ENCODE peak calls at places on chromosomes 3 and 15, in six cellular contexts. P is trophoblast cell, F is H1, B is mesenchymal stem cell, H is neuronal stem cell, E is mesendoderm. W is an unnamed sample.

GRCh38 chr3:189149203-189149602 is 22.6 kb upstream of the TPRG1 start:
- DNase-seq in H (no peak), B (no peak), P (no peak), F (no peak), E (no peak), W (no peak)

GRCh38 chr3:112734718-112735350 is 93.9 kb upstream of the CCDC80 start:
- DNase-seq in B (peak), H (peak), E (peak), P (peak), F (peak), W (peak)

GRCh38 chr3:72306800-72307341 is 521.9 kb upstream of the PROK2 start:
- DNase-seq in E (peak), B (peak), P (no peak), F (no peak), H (no peak), W (peak)

GRCh38 chr15:98394546-98394945 is 253.8 kb upstream of the IGF1R start:
- DNase-seq in H (no peak), B (no peak), P (no peak), E (no peak), F (no peak), W (no peak)

GRCh38 chr3:47016934-47017435 is 37.5 kb downstream of the NBEAL2 start:
- DNase-seq in B (peak), H (no peak), P (no peak), E (no peak), F (no peak), W (peak)

GRCh38 chr15:44157679-44158078 is 37.4 kb downstream of the FRMD5 start:
- DNase-seq in P (no peak), H (no peak), E (no peak), B (peak), F (no peak), W (peak)

GRCh38 chr15:60423540-60423939 is 25.8 kb upstream of the ANXA2 start:
- DNase-seq in B (peak), H (peak), F (no peak), E (peak), P (peak), W (peak)

GRCh38 chr3:16511561-16512434 is 1.7 kb downstream of the RFTN1 start:
- DNase-seq in E (peak), H (no peak), F (no peak), B (peak), P (peak), W (peak)

GRCh38 chr15:37108725-37109124 is 8.4 kb upstream of the MEIS2 start:
- DNase-seq in E (no peak), H (no peak), P (no peak), B (no peak), F (no peak), W (no peak)

GRCh38 chr15:37111427-37111717 is 11.0 kb upstream of the MEIS2 start:
- DNase-seq in F (no peak), E (no peak), P (no peak), H (no peak), B (no peak), W (no peak)

GRCh38 chr15:37109952-37110630 is 9.7 kb upstream of the MEIS2 start:
- DNase-seq in H (no peak), F (peak), B (peak), P (no peak), E (no peak), W (no peak)

GRCh38 chr15:37107754-37108724 is 7.7 kb upstream of the MEIS2 start:
- DNase-seq in B (no peak), F (no peak), H (peak), P (no peak), E (no peak), W (no peak)

GRCh38 chr15:37109151-37109912 is 9.0 kb upstream of the MEIS2 start:
- DNase-seq in H (peak), E (peak), F (no peak), P (no peak), B (peak), W (no peak)
- H3K4me3 ChIP-seq in H (no peak), E (no peak), F (peak), P (no peak), B (no peak), W (no peak)

GRCh38 chr3:3802021-3802420 is 2.8 kb downstream of the LRRN1 start:
- DNase-seq in H (peak), E (peak), P (no peak), B (no peak), F (no peak), W (no peak)
- H2AK5ac ChIP-seq in H (no peak), E (peak), P (no peak), B (no peak), F (peak), W (no peak)

GRCh38 chr3:51386852-51387229 is 1.8 kb downstream of the MANF start:
- DNase-seq in F (peak), H (no peak), P (no peak), B (no peak), E (no peak), W (no peak)
- H3K4me3 ChIP-seq in F (peak), H (peak), P (no peak), B (no peak), E (peak), W (no peak)

GRCh38 chr3:142106536-142106935 is 42.8 kb downstream of the TFDP2 start:
- DNase-seq in P (no peak), F (no peak), H (no peak), E (no peak), B (no peak), W (no peak)
- H2AK5ac ChIP-seq in P (no peak), F (no peak), H (no peak), E (no peak), B (no peak), W (no peak)

GRCh38 chr3:101243285-101244211 is 76.8 kb downstream of the IMPG2 start:
- DNase-seq in F (no peak), H (no peak), P (no peak), B (no peak), E (no peak), W (no peak)
- H3K4me3 ChIP-seq in F (no peak), H (no peak), P (no peak), B (no peak), E (no peak), W (no peak)